ENCODE peak calls at places on chromosome 18, in seven cellular contexts. Z, W, K, A, U, H and S are unnamed samples.

GRCh38 chr18:70973626-70974025 is 684.8 kb downstream of the SOCS6 start:
- DNase-seq in A (no peak), U (no peak), W (no peak), K (peak; percentile 22), H (no peak), Z (no peak), S (no peak)

GRCh38 chr18:75538727-75539126 is 111.2 kb upstream of the SMIM21 start:
- DNase-seq in A (no peak), Z (no peak), W (no peak), U (peak; percentile 13), H (no peak), K (peak; percentile 82), S (no peak)

GRCh38 chr18:25798026-25798537 is 292.3 kb downstream of the SS18 start:
- DNase-seq in K (no peak), W (no peak), H (no peak), Z (no peak), A (no peak), U (no peak), S (no peak)

GRCh38 chr18:48889115-48889941 is 61.4 kb downstream of the SMAD7 start:
- DNase-seq in W (no peak), Z (peak; percentile 70), K (peak; percentile 75), A (no peak), H (no peak), U (no peak), S (no peak)

GRCh38 chr18:48222118-48222517 is 187.1 kb downstream of the ZBTB7C start:
- DNase-seq in A (no peak), H (peak; percentile 64), Z (no peak), W (no peak), K (peak; percentile 66), U (no peak), S (no peak)

GRCh38 chr18:22490429-22490846 is 72.7 kb upstream of the CTAGE1 start:
- DNase-seq in U (no peak), Z (no peak), W (no peak), A (no peak), K (no peak), H (no peak), S (no peak)

GRCh38 chr18:74256190-74256589 is 35.6 kb downstream of the CYB5A start:
- DNase-seq in W (no peak), H (no peak), A (no peak), Z (no peak), K (no peak), U (no peak), S (no peak)

GRCh38 chr18:48541026-48541746 is 2.4 kb downstream of the CTIF start:
- DNase-seq in W (peak; percentile 89), A (peak; percentile 66), U (no peak), Z (peak; percentile 93), K (peak; percentile 84), H (peak; percentile 54), S (peak; percentile 69)

GRCh38 chr18:79617521-79618500 is 61.8 kb upstream of the CTDP1 start:
- DNase-seq in A (no peak), U (no peak), H (no peak), Z (peak; percentile 70), K (no peak), W (no peak), S (no peak)

GRCh38 chr18:65754121-65754520 is 3.3 kb downstream of the CDH7 start:
- DNase-seq in A (no peak), W (no peak), H (no peak), K (no peak), Z (no peak), U (no peak), S (no peak)

GRCh38 chr18:47983946-47984345 is 53.5 kb upstream of the SMAD2 start:
- DNase-seq in Z (no peak), U (no peak), H (no peak), K (no peak), W (no peak), A (no peak), S (no peak)

GRCh38 chr18:9017170-9017899 is 85.2 kb upstream of the NDUFV2 start:
- DNase-seq in H (peak; percentile 82), K (peak; percentile 89), A (peak; percentile 83), U (peak; percentile 68), Z (peak; percentile 77), W (peak; percentile 93), S (peak; percentile 83)

GRCh38 chr18:78393463-78393862 is 586.2 kb upstream of the SALL3 start:
- DNase-seq in A (no peak), K (no peak), Z (no peak), W (no peak), U (no peak), H (no peak), S (no peak)

GRCh38 chr18:48292787-48293409 is 116.3 kb downstream of the ZBTB7C start:
- DNase-seq in A (no peak), Z (no peak), W (peak; percentile 30), H (no peak), U (no peak), K (no peak), S (no peak)

GRCh38 chr18:79954791-79955190 is 3.3 kb upstream of the SLC66A2 start:
- DNase-seq in K (no peak), A (no peak), H (no peak), U (no peak), Z (no peak), W (no peak), S (no peak)

GRCh38 chr18:21262244-21262643 is 20.2 kb downstream of the GREB1L start:
- DNase-seq in H (no peak), U (no peak), W (no peak), Z (no peak), A (no peak), K (no peak), S (no peak)

GRCh38 chr18:2971741-2972552 is 41.0 kb downstream of the LPIN2 start:
- DNase-seq in Z (peak; percentile 93), A (peak; percentile 76), U (no peak), K (no peak), H (peak; percentile 93), W (no peak), S (peak; percentile 70)

GRCh38 chr18:26575865-26576217 is 27.5 kb upstream of the KCTD1 start:
- DNase-seq in Z (no peak), K (no peak), W (no peak), A (no peak), U (no peak), H (no peak), S (no peak)

DNA sequence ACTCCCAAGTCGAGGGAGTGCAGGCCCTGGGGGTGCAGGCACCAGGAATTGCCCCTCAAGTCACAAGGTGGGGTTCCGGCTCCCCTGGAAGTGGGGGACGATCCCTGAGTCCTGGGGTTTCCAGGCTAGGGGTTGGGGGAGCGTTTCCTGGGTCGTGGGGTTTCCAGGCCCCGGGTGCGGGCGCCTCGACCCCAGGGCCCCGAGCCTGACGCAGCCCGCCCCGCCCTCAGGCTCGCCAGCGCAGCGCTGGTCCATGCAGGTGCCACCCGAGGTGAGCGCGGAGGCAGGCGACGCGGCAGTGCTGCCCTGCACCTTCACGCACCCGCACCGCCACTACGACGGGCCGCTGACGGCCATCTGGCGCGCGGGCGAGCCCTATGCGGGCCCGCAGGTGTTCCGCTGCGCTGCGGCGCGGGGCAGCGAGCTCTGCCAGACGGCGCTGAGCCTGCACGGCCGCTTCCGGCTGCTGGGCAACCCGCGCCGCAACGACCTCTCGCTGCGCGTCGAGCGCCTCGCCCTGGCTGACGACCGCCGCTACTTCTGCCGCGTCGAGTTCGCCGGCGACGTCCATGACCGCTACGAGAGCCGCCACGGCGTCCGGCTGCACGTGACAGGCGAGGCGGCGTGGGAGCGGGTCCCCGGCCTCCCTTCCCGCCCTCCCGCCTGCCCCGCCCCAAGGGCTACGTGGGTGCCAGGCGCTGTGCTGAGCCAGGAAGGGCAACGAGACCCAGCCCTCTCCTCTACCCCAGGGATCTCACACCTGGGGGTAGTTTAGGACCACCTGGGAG is 12.0 kb downstream of the SIGLEC15 start:
- DNase-seq in Z (peak; percentile 89), W (no peak), U (no peak), A (no peak), H (peak; percentile 41), K (peak; percentile 62), S (peak; percentile 65)
- TF ChIP-seq CTCF in Z (no peak), W (peak; percentile 52), U (peak; percentile 17), A (peak; percentile 33), H (no peak), K (no peak), S (peak; percentile 30)

GRCh38 chr18:68660355-68661183 is 54.3 kb downstream of the TMX3 start:
- DNase-seq in A (peak; percentile 11), W (no peak), U (no peak), H (peak; percentile 31), K (peak; percentile 74), Z (no peak), S (peak; percentile 10)
- TF ChIP-seq CTCF in A (peak; percentile 48), W (peak; percentile 74), U (peak; percentile 57), H (peak; percentile 26), K (peak; percentile 54), Z (no peak), S (peak; percentile 18)

GRCh38 chr18:7349181-7349837 is 118.4 kb downstream of the LRRC30 start:
- DNase-seq in U (no peak), H (no peak), W (no peak), A (no peak), Z (no peak), K (no peak), S (no peak)
- TF ChIP-seq CTCF in U (no peak), H (no peak), W (no peak), A (no peak), Z (no peak), K (no peak), S (no peak)

GRCh38 chr18:11489266-11489899 is 120.0 kb upstream of the SLC35G4 start:
- DNase-seq in A (no peak), H (no peak), K (no peak), U (no peak), Z (no peak), W (no peak), S (no peak)
- TF ChIP-seq CTCF in A (no peak), H (no peak), K (no peak), U (no peak), Z (no peak), W (no peak), S (no peak)

GRCh38 chr18:59054892-59055291 is 84.8 kb upstream of the SEC11C start:
- DNase-seq in A (no peak), W (no peak), Z (no peak), H (no peak), U (no peak), K (peak; percentile 36), S (no peak)

GRCh38 chr18:59052965-59053960 is 86.4 kb upstream of the SEC11C start:
- DNase-seq in A (no peak), W (no peak), H (no peak), U (no peak), Z (no peak), K (peak; percentile 54), S (no peak)

GRCh38 chr18:59056706-59057492 is 82.8 kb upstream of the SEC11C start:
- DNase-seq in K (peak; percentile 86), Z (peak; percentile 90), U (peak; percentile 15), A (peak; percentile 35), H (peak; percentile 77), W (peak; percentile 90), S (peak; percentile 53)

GRCh38 chr18:59057493-59057795 is 82.2 kb upstream of the SEC11C start:
- DNase-seq in Z (no peak), A (no peak), W (no peak), H (no peak), U (no peak), K (no peak), S (no peak)

DNA sequence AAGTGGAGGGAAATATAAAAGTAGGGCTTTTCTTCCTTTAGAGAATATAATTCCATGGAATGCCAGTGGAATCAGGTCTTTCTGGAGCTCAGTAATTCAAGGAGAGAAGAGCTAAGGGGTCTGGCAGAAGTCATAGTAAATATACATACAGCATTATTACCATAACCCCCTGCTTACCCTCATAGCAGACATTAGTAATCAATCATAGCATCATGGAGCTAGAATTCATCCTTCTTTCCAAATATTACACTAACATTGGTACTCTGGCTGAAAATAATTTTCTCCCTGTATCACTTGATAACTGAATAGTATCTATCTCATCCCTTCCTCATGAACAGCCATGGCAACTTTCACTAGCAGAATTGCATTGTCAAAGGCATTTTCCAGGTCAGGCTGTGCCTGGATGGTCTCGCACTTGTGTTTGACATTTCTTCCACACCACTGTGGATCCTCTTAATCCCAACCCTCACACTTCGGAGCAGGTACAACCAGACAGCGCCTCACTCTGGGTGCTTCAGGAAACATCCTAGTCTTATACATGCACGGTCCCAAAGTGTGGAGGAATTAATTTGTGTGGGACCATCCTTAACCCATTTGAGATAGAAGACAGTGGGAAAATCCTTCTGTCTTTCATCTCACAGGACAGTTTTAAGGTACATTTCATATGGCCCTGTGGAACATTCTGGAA is 84.2 kb upstream of the SEC11C start:
- DNase-seq in K (peak; percentile 39), W (no peak), Z (no peak), U (no peak), H (no peak), A (no peak), S (no peak)
- TF ChIP-seq CTCF in K (peak; percentile 35), W (peak; percentile 33), Z (no peak), U (no peak), H (no peak), A (no peak), S (no peak)